ENCODE peak calls at places on chromosome 4, in four cellular contexts. D, N, Y and M are unnamed samples.

GRCh38 chr4:41525129-41525528 is 12.8 kb upstream of the LIMCH1 start:
- DNase-seq in Y (no peak), D (no peak), N (peak; percentile 98), M (no peak)

GRCh38 chr4:79241846-79242245 is 84.0 kb downstream of the NAA11 start:
- DNase-seq in N (peak; percentile 36), D (no peak), Y (no peak), M (no peak)

GRCh38 chr4:6885953-6886557 is 23.6 kb upstream of the TBC1D14 start:
- DNase-seq in Y (no peak), N (peak; percentile 65), D (peak; percentile 51), M (peak; percentile 78)

GRCh38 chr4:97624204-97624603 is 519.1 kb downstream of the STPG2 start:
- DNase-seq in D (no peak), Y (no peak), N (no peak), M (no peak)

GRCh38 chr4:8373270-8373972 is 67.1 kb downstream of the ACOX3 start:
- DNase-seq in Y (no peak), N (no peak), D (no peak), M (no peak)

GRCh38 chr4:174457468-174457867 is 64.8 kb downstream of the HPGD start:
- DNase-seq in D (no peak), Y (no peak), N (no peak), M (no peak)

GRCh38 chr4:188976644-188977115 is 837.4 kb downstream of the TRIML1 start:
- DNase-seq in Y (no peak), D (no peak), N (peak; percentile 69), M (no peak)

GRCh38 chr4:3316146-3316545 is 23.3 kb downstream of the RGS12 start:
- DNase-seq in D (peak; percentile 11), N (no peak), Y (no peak), M (no peak)

GRCh38 chr4:1403177-1403583 is 3.1 kb downstream of the NKX1-1 start:
- DNase-seq in D (no peak), N (no peak), Y (no peak), M (no peak)

GRCh38 chr4:42915484-42915883 is 23.0 kb downstream of the GRXCR1 start:
- DNase-seq in Y (no peak), N (no peak), D (no peak), M (no peak)

GRCh38 chr4:149933883-149934282 is 118.2 kb upstream of the IQCM start:
- DNase-seq in Y (no peak), N (no peak), D (no peak), M (no peak)

GRCh38 chr4:148007303-148007702 is 275.4 kb downstream of the ARHGAP10 start:
- DNase-seq in D (peak; percentile 34), N (peak; percentile 100), Y (no peak), M (peak; percentile 25)